ENCODE peak calls at places on chromosomes 2 and 18, in five cellular contexts. O is thoracic aorta, D is ovary, Z is psoas muscle, M is A673. W is an unnamed sample.

GRCh38 chr2:53584986-53585385 is 182.6 kb upstream of the CHAC2 start:
- DNase-seq in O (no peak), M (no peak), Z (no peak), D (no peak), W (no peak)

GRCh38 chr18:13553449-13553848 is 172.9 kb downstream of the FAM210A start:
- DNase-seq in O (no peak), D (no peak), Z (no peak), M (no peak), W (no peak)

GRCh38 chr2:12277305-12278034 is 439.3 kb upstream of the TRIB2 start:
- DNase-seq in O (no peak), D (no peak), M (no peak), Z (no peak), W (no peak)

GRCh38 chr2:10507106-10507505 is 59.0 kb upstream of the ODC1 start:
- DNase-seq in D (no peak), M (no peak), O (no peak), Z (no peak), W (no peak)

GRCh38 chr2:197145471-197146056 is 165.0 kb downstream of the ANKRD44 start:
- DNase-seq in Z (no peak), D (no peak), M (peak; percentile 61), O (no peak), W (no peak)

GRCh38 chr2:104825124-104825865 is 28.6 kb upstream of the POU3F3 start:
- DNase-seq in M (no peak), D (no peak), O (no peak), Z (no peak), W (no peak)

GRCh38 chr2:238638100-238638981 is 209.5 kb upstream of the TWIST2 start:
- DNase-seq in Z (no peak), D (no peak), O (no peak), M (no peak), W (no peak)

GRCh38 chr18:52903858-52904257 is 563.9 kb downstream of the DCC start:
- DNase-seq in Z (no peak), O (no peak), D (peak; percentile 18), M (peak; percentile 85), W (no peak)

DNA sequence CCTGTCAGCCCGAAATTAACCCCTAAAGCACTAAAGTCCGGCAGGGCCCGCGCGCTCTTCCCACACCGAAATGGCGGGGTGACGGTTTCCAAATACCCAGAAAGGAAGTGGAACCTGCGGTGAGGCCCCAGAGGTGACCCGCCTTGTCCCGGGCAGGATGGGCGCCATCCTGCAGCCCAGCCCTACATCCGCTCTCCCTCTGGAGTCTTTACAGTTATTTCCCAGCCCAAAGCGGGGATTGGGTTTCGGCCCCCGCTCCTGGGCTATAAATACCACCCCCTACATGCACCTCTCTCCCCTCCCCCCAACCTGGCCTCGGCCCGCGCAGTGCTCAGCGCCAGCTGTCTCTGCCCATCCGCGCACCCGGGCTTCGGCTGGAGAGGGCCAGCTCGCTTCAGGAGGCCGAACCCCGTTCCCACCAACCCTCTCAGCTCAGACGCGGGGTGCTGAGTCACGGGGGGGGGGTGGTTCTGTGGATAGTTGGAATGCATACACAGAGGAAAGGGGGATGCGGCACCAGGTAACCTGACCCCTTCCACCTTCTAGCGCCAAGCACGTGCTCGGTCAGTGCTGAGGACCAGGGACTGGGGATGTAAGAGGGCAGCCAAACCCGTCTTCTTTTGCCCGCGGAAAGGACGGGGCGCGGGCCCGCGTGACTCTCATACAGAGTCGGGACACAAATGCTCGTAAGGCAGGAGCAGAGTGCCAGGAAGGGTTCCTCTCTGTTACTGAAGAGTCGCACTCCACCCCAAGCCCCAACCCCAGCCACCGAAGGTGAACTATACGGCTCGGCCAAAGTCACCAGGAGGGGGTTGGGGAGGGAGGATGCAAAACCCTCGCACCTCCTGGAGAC is at the start of gene TUBA4B:
- DNase-seq in O (no peak), M (no peak), Z (peak; percentile 93), D (peak; percentile 56), W (peak; percentile 30)
- H3K27ac ChIP-seq in O (peak within 1 kb of the TSS; percentile 95), M (peak within 1 kb of the TSS; percentile 62), Z (peak within 1 kb of the TSS; percentile 94), D (peak within 1 kb of the TSS; percentile 46), W (peak within 1 kb of the TSS; percentile 94)

GRCh38 chr2:54629914-54630609 is 93.4 kb upstream of the EML6 start:
- DNase-seq in O (no peak), D (no peak), M (no peak), Z (peak; percentile 86), W (no peak)
- H3K36me3 ChIP-seq in O (peaks cover 41% of the 10 kb centered on the region), D (no peaks in the 10 kb centered on the region), M (peaks cover 81% of the 10 kb centered on the region), Z (no peaks in the 10 kb centered on the region), W (peaks cover 85% of the 10 kb centered on the region)

DNA sequence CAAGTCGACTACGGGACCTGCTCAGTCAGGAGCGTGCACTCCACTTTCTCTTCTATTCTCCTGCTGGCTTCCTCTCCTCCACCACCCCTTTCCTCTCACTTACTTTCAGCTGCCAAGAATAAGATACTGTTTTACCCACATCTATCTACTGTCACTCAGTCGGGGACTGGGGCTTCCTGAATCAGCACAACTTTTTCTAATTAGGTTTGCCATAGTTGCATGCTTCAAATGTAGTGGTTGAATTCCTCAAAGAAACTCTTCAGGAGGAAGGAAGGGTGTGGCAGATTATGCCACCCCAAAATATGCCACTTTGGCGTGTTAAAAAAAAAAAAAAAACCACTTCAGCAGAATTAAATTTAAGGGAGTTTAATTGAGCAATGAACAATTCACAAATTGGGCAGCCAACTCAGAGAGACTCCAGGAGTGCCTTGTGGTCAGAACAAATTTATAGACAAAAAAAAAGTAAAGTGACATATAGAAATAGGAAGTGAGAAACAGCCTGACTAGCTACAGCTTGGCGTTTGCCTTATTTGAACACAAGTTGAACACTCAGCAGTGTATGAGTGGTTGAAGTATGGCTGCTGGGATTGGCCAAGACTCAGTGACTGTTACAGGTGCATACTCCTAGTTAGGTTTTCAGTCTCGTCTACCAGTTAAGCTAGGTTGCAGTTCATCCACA is 32.5 kb upstream of the RMDN2 start:
- DNase-seq in O (no peak), Z (no peak), M (peak; percentile 52), D (no peak), W (no peak)
- H3K4me3 ChIP-seq in O (no peak overlapping the region), Z (no peak overlapping the region), M (no peak overlapping the region), D (no peak overlapping the region), W (no peak overlapping the region)

GRCh38 chr2:216107760-216108159 is 1.4 kb upstream of the XRCC5 start:
- DNase-seq in D (no peak), O (no peak), Z (no peak), M (no peak), W (no peak)
- H3K27ac ChIP-seq in D (no peak overlapping the region), O (no peak overlapping the region), Z (no peak overlapping the region), M (no peak overlapping the region), W (no peak overlapping the region)